ENCODE peak calls at places on chromosome 12, in five cellular contexts. V, O, I, U and Y are unnamed samples. For H3K4me1, the result is how much of the 10 kb centered on the place peaks cover.

GRCh38 chr12:118436986-118437385 is 60.6 kb downstream of the SUDS3 start:
- DNase-seq in U (no peak), V (no peak), O (no peak), I (no peak), Y (no peak)

GRCh38 chr12:31002361-31002725 is 71.3 kb upstream of the DDX11 start:
- DNase-seq in V (no peak), U (no peak), I (no peak), O (no peak), Y (no peak)

GRCh38 chr12:6963741-6964446 is 6.6 kb downstream of the PHB2 start:
- DNase-seq in I (no peak), U (no peak), O (no peak), V (no peak), Y (peak)

GRCh38 chr12:105961821-105962671 is 176.7 kb downstream of the NUAK1 start:
- DNase-seq in O (no peak), U (no peak), I (no peak), V (no peak), Y (no peak)

GRCh38 chr12:122040579-122041386 is 19.1 kb downstream of the BCL7A start:
- DNase-seq in O (peak), U (no peak), I (no peak), V (peak), Y (peak)

GRCh38 chr12:101634724-101635123 is 40.0 kb downstream of the MYBPC1 start:
- DNase-seq in V (no peak), O (no peak), U (no peak), I (no peak), Y (no peak)

GRCh38 chr12:4849024-4849594 is 60.6 kb upstream of the KCNA1 start:
- DNase-seq in V (peak), O (no peak), I (peak), U (peak), Y (no peak)

GRCh38 chr12:74021937-74022336 is 515.7 kb upstream of the ATXN7L3B start:
- DNase-seq in U (peak), I (peak), O (peak), V (peak), Y (no peak)

GRCh38 chr12:111993290-111994150 is 19.4 kb downstream of the TMEM116 start:
- DNase-seq in U (no peak), O (no peak), I (no peak), V (no peak), Y (no peak)

GRCh38 chr12:22990501-22990900 is 365.5 kb downstream of the ETNK1 start:
- DNase-seq in I (no peak), V (no peak), U (no peak), O (no peak), Y (no peak)

GRCh38 chr12:118332511-118332910 is 40.2 kb downstream of the TAOK3 start:
- DNase-seq in U (peak), V (no peak), I (no peak), O (no peak), Y (no peak)

GRCh38 chr12:49017764-49018281 is 753 bp downstream of the PRKAG1 start:
- DNase-seq in U (no peak), V (no peak), O (no peak), I (peak), Y (no peak)

GRCh38 chr12:65568517-65568916 is 255.8 kb upstream of the HMGA2 start:
- DNase-seq in U (no peak), O (no peak), I (no peak), V (peak), Y (no peak)

GRCh38 chr12:1022032-1022970 is 31.3 kb downstream of the ERC1 start:
- DNase-seq in I (no peak), O (no peak), V (no peak), U (no peak), Y (no peak)

DNA sequence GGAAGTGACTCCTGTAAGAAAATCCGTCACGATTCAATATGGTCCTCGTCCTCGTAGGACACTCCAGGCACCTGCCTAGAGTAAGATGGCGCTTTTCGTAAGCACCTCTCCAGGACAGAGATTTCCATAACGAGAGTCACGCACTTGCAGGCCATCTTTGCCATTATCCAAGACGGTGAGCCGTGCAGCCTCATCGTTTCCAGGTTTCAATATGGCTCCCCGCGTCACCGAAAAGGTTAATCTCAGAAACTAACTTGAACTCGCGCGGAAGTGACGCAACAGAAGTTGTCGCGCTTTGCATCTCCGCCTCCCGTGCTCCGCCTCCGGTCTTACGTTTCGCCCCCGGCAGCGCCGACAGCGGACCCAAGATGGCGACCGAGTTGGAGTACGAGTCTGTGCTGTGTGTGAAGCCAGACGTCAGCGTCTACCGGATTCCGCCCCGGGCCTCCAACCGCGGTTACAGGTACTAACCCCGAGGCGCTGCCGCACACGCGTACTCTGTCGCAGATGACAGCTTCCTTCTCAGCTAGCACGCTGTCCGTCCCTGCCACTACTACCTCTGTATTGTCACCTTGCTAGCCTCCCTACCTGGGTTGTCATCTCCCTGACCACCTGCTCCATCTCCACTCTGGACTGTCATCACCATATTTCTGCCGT is at the start of gene NECAP1:
- DNase-seq in O (peak), V (peak), I (peak), U (peak), Y (peak)
- TF ChIP-seq POLR2A in O (peak), V (peak), I (peak), U (peak), Y (peak)

GRCh38 chr12:120845696-120846095 is 58.5 kb downstream of the SPPL3 start:
- DNase-seq in V (no peak), U (no peak), I (no peak), O (no peak), Y (no peak)
- H3K4me1 ChIP-seq in V (under half), U (under half), I (under half), O (half or more), Y (under half)

GRCh38 chr12:46384451-46385301 is 12.1 kb upstream of the SLC38A2 start:
- DNase-seq in I (no peak), O (no peak), U (no peak), V (no peak), Y (no peak)

GRCh38 chr12:46380881-46381280 is 8.3 kb upstream of the SLC38A2 start:
- DNase-seq in U (no peak), V (no peak), I (no peak), O (no peak), Y (no peak)

GRCh38 chr12:46382425-46382973 is 9.9 kb upstream of the SLC38A2 start:
- DNase-seq in I (no peak), U (no peak), O (no peak), V (no peak), Y (no peak)

GRCh38 chr12:46383654-46384450 is 11.3 kb upstream of the SLC38A2 start:
- DNase-seq in O (peak), U (no peak), V (peak), I (peak), Y (peak)

DNA sequence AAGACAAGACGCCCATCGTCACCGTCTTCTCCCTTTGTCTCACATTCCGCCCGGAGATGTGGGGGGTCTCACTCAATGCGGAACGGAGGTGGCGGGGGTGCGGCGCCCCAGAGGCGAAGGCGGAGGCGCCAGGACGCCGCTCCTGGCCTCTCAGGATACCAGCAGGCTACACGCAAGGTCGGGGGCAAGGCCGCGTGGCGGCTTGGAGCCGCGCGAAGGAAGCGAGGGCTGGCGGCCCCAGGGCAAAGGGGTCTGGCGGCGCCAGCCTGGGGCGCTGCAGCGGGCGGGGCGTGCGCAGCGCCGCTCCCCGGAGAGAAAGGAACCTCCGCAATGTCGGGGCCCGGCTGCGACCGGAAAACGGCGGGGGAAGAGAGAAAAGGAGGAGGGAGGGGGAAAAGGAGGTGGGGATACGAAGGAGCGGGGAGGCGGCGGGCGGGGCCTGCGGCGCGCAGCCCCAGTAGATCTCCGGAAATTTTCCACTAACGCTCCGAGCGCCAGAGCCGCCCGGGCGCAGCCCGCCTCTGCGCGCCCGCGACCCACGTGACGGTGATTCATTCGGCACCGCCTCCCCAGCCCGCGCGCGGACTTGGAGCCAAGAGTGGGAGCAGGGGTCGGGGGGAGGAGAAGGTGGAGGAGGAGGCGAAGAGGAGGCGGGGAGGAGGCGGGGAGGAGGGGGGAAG is 10.5 kb upstream of the SLC38A2 start:
- DNase-seq in V (peak), U (peak), I (peak), O (peak), Y (peak)
- TF ChIP-seq POLR2A in V (peak), U (peak), I (peak), O (peak), Y (peak)

GRCh38 chr12:57741413-57741789 is 2.9 kb upstream of the AGAP2 start:
- DNase-seq in I (no peak), U (no peak), O (no peak), V (no peak), Y (no peak)
- H3K4me1 ChIP-seq in I (under half), U (under half), O (under half), V (under half), Y (under half)

GRCh38 chr12:103840399-103840880 is 594 bp downstream of the NT5DC3 start:
- DNase-seq in I (no peak), O (peak), V (peak), U (peak), Y (no peak)

GRCh38 chr12:103839893-103840292 is 1.1 kb downstream of the NT5DC3 start:
- DNase-seq in I (no peak), U (no peak), O (no peak), V (no peak), Y (no peak)

GRCh38 chr12:103841690-103842584 is 903 bp upstream of the NT5DC3 start:
- DNase-seq in V (peak), I (peak), U (peak), O (no peak), Y (peak)

GRCh38 chr12:103839103-103839502 is 1.9 kb downstream of the NT5DC3 start:
- DNase-seq in U (no peak), I (peak), O (no peak), V (no peak), Y (no peak)

DNA sequence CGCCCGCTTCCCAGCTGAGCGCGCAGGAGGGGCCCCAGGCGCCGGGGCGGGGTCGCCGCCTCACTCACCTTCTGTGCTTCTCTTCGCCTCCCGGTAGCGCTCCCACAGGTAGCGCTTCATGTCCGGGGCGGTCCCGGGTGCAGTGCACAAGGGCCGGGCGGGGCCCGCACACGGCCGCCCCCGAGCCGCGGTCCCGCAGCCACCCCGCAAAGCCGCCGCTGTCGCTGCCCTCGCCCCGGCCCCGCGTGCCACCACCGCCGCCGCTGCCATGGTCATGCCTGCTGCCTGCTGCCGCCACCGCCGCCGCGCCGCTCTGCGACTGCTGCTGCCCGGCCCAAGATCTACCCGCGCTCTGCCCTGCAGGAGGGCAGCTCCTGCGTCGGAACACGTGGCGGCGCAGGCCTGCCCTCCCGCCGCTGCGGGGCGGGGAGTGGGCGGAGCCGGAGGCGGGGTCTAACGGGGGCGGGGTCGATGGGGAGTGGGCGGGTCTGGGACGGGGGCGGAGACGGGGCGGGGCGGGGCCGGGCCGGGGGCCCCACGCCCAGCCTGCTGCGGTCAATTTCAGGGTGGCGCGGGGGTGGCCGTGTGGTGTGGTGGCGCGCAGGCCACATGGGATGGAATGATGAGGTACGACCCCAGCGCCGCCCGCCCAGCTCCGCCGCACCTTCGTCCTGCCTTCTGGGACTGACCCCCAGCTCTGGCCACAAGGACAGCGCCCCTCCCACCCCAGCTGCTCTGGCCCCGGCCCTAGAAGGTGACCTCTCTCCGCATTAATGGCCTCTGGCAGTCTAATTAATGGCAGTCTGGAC is at the start of gene NT5DC3:
- DNase-seq in I (peak), V (peak), U (peak), O (peak), Y (peak)
- TF ChIP-seq POLR2A in I (peak), V (peak), U (peak), O (peak), Y (peak)

GRCh38 chr12:46458500-46459106 is 86.0 kb upstream of the SLC38A2 start:
- DNase-seq in I (no peak), V (no peak), U (no peak), O (no peak), Y (no peak)
- H3K4me1 ChIP-seq in I (under half), V (under half), U (under half), O (half or more), Y (under half)